ENCODE peak calls at places on chromosomes 13 and 19, in five cellular contexts. One of them, this sample, is unnamed. For H3K27me3 and H3K36me3, the result is how much of the 10 kb centered on the place peaks cover.

GRCh38 chr13:33285420-33286124 is at the start of gene STARD13:
- DNase-seq in IMR-90: peak
- DNase-seq in thoracic aorta: peak
- DNase-seq in cardiac muscle cell: peak
- DNase-seq in fibroblast of lung: peak
- DNase-seq in this sample: peak

GRCh38 chr19:16829822-16830289 is 658 bp downstream of the SIN3B start:
- DNase-seq in thoracic aorta: no peak
- DNase-seq in IMR-90: no peak
- DNase-seq in fibroblast of lung: no peak
- DNase-seq in cardiac muscle cell: no peak
- DNase-seq in this sample: no peak

GRCh38 chr19:39434123-39435076 is 1.3 kb downstream of the RPS16 start:
- DNase-seq in cardiac muscle cell: no peak
- DNase-seq in thoracic aorta: no peak
- DNase-seq in fibroblast of lung: no peak
- DNase-seq in IMR-90: no peak
- DNase-seq in this sample: no peak

GRCh38 chr13:27006519-27007161 is 165.0 kb downstream of the USP12 start:
- DNase-seq in cardiac muscle cell: peak
- DNase-seq in thoracic aorta: no peak
- DNase-seq in fibroblast of lung: peak
- DNase-seq in IMR-90: peak
- DNase-seq in this sample: peak

GRCh38 chr13:46059405-46059804 is 6.9 kb upstream of the ZC3H13 start:
- DNase-seq in IMR-90: no peak
- DNase-seq in thoracic aorta: no peak
- DNase-seq in fibroblast of lung: no peak
- DNase-seq in cardiac muscle cell: no peak
- DNase-seq in this sample: no peak

GRCh38 chr13:105908581-105908980 is 626.9 kb downstream of the EFNB2 start:
- DNase-seq in IMR-90: no peak
- DNase-seq in cardiac muscle cell: no peak
- DNase-seq in fibroblast of lung: peak
- DNase-seq in thoracic aorta: no peak
- DNase-seq in this sample: no peak

GRCh38 chr19:16892868-16893685 is 4.3 kb downstream of the F2RL3 start:
- DNase-seq in fibroblast of lung: no peak
- DNase-seq in IMR-90: no peak
- DNase-seq in thoracic aorta: no peak
- DNase-seq in cardiac muscle cell: no peak
- DNase-seq in this sample: no peak

GRCh38 chr19:48772503-48772953 is 17.2 kb downstream of the FGF21 start:
- DNase-seq in thoracic aorta: no peak
- DNase-seq in fibroblast of lung: no peak
- DNase-seq in IMR-90: no peak
- DNase-seq in cardiac muscle cell: no peak
- DNase-seq in this sample: no peak

GRCh38 chr19:55305491-55305890 is 19.6 kb downstream of the TMEM150B start:
- DNase-seq in fibroblast of lung: no peak
- DNase-seq in cardiac muscle cell: peak
- DNase-seq in thoracic aorta: no peak
- DNase-seq in IMR-90: no peak
- DNase-seq in this sample: peak

GRCh38 chr13:30037766-30038165 is 187.3 kb upstream of the UBL3 start:
- DNase-seq in IMR-90: peak
- DNase-seq in cardiac muscle cell: no peak
- DNase-seq in thoracic aorta: no peak
- DNase-seq in fibroblast of lung: peak
- DNase-seq in this sample: no peak

GRCh38 chr19:48681127-48681470 is 8.3 kb upstream of the NTN5 start:
- DNase-seq in cardiac muscle cell: no peak
- DNase-seq in thoracic aorta: no peak
- DNase-seq in fibroblast of lung: peak
- DNase-seq in IMR-90: peak
- DNase-seq in this sample: peak

GRCh38 chr19:33429891-33430673 is 56.6 kb downstream of the CEBPG start:
- DNase-seq in thoracic aorta: no peak
- DNase-seq in cardiac muscle cell: no peak
- DNase-seq in fibroblast of lung: no peak
- DNase-seq in IMR-90: no peak
- DNase-seq in this sample: peak

GRCh38 chr19:51529301-51529700 is 2.2 kb downstream of the SIGLEC6 start:
- DNase-seq in cardiac muscle cell: no peak
- DNase-seq in thoracic aorta: no peak
- DNase-seq in fibroblast of lung: no peak
- DNase-seq in IMR-90: no peak
- DNase-seq in this sample: no peak

GRCh38 chr13:94263038-94263437 is 216.4 kb downstream of the DCT start:
- DNase-seq in thoracic aorta: no peak
- DNase-seq in IMR-90: no peak
- DNase-seq in cardiac muscle cell: no peak
- DNase-seq in fibroblast of lung: no peak
- DNase-seq in this sample: no peak

GRCh38 chr13:43880451-43880850 is 747 bp downstream of the LACC1 start:
- DNase-seq in IMR-90: no peak
- DNase-seq in fibroblast of lung: no peak
- DNase-seq in cardiac muscle cell: no peak
- DNase-seq in thoracic aorta: no peak
- DNase-seq in this sample: no peak

GRCh38 chr19:56125806-56126590 is 4.9 kb upstream of the ZNF787 start:
- DNase-seq in cardiac muscle cell: peak
- DNase-seq in IMR-90: no peak
- DNase-seq in thoracic aorta: no peak
- DNase-seq in fibroblast of lung: no peak
- DNase-seq in this sample: no peak

GRCh38 chr13:106187501-106187900 is 348.0 kb downstream of the EFNB2 start:
- DNase-seq in cardiac muscle cell: no peak
- DNase-seq in IMR-90: no peak
- DNase-seq in fibroblast of lung: no peak
- DNase-seq in thoracic aorta: no peak
- DNase-seq in this sample: no peak

GRCh38 chr19:6271251-6271650 is 8.5 kb downstream of the MLLT1 start:
- DNase-seq in thoracic aorta: no peak
- DNase-seq in IMR-90: peak
- DNase-seq in fibroblast of lung: peak
- DNase-seq in cardiac muscle cell: peak
- DNase-seq in this sample: peak

GRCh38 chr13:79445968-79446645 is 34.8 kb upstream of the NDFIP2 start:
- DNase-seq in thoracic aorta: no peak
- DNase-seq in IMR-90: no peak
- DNase-seq in cardiac muscle cell: no peak
- DNase-seq in fibroblast of lung: no peak
- DNase-seq in this sample: peak

GRCh38 chr13:85093808-85094207 is 705.4 kb downstream of the SLITRK6 start:
- DNase-seq in IMR-90: no peak
- DNase-seq in cardiac muscle cell: no peak
- DNase-seq in fibroblast of lung: peak
- DNase-seq in thoracic aorta: no peak
- DNase-seq in this sample: no peak

GRCh38 chr13:64538711-64539110 is 2691.4 kb downstream of the PCDH9 start:
- DNase-seq in IMR-90: peak
- DNase-seq in cardiac muscle cell: no peak
- DNase-seq in thoracic aorta: no peak
- DNase-seq in fibroblast of lung: peak
- DNase-seq in this sample: no peak

GRCh38 chr13:109697936-109698335 is 88.4 kb downstream of the IRS2 start:
- DNase-seq in cardiac muscle cell: no peak
- DNase-seq in thoracic aorta: no peak
- DNase-seq in IMR-90: no peak
- DNase-seq in fibroblast of lung: no peak
- DNase-seq in this sample: no peak

GRCh38 chr13:109703250-109703649 is 83.1 kb downstream of the IRS2 start:
- DNase-seq in fibroblast of lung: no peak
- DNase-seq in cardiac muscle cell: no peak
- DNase-seq in thoracic aorta: no peak
- DNase-seq in IMR-90: no peak
- DNase-seq in this sample: no peak

GRCh38 chr13:109698779-109699178 is 87.6 kb downstream of the IRS2 start:
- DNase-seq in fibroblast of lung: peak
- DNase-seq in cardiac muscle cell: no peak
- DNase-seq in IMR-90: peak
- DNase-seq in thoracic aorta: no peak
- DNase-seq in this sample: no peak

GRCh38 chr13:109700176-109700575 is 86.2 kb downstream of the IRS2 start:
- DNase-seq in fibroblast of lung: peak
- DNase-seq in cardiac muscle cell: peak
- DNase-seq in IMR-90: peak
- DNase-seq in thoracic aorta: no peak
- DNase-seq in this sample: no peak

DNA sequence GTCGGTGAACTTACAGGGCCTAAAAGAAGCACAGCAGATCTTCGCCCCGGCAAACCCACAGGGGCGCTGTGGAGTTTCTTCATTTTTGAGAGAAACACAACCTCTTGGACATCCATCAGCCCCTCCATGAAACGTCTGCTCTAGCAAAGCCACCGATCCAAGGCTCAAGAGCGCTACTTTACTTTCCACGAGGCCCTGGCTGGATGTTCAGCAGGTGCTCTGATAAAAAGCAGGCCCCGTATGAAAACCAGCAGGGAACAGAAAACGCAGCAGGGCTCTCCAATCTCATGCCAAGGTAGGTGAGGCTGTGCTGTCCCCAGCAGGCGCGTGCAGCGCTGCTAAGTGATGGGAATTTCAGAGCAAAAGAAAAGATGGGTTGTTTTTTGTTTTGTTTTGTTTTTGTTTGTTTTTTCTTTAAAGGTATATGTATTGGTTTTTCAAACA is 86.7 kb downstream of the IRS2 start:
- DNase-seq in cardiac muscle cell: no peak
- DNase-seq in IMR-90: no peak
- DNase-seq in thoracic aorta: no peak
- DNase-seq in fibroblast of lung: no peak
- DNase-seq in this sample: peak
- H3K27me3 ChIP-seq in cardiac muscle cell: under half
- H3K27me3 ChIP-seq in IMR-90: under half
- H3K27me3 ChIP-seq in thoracic aorta: under half
- H3K27me3 ChIP-seq in fibroblast of lung: under half
- H3K27me3 ChIP-seq in this sample: under half

GRCh38 chr13:98453254-98453843 is 123.6 kb downstream of the STK24 start:
- DNase-seq in thoracic aorta: no peak
- DNase-seq in IMR-90: no peak
- DNase-seq in cardiac muscle cell: no peak
- DNase-seq in fibroblast of lung: no peak
- DNase-seq in this sample: no peak
- H3K36me3 ChIP-seq in thoracic aorta: under half
- H3K36me3 ChIP-seq in IMR-90: under half
- H3K36me3 ChIP-seq in cardiac muscle cell: under half
- H3K36me3 ChIP-seq in fibroblast of lung: under half
- H3K36me3 ChIP-seq in this sample: under half

GRCh38 chr19:45456500-45456815 is 11.3 kb upstream of the FOSB start:
- DNase-seq in IMR-90: no peak
- DNase-seq in fibroblast of lung: no peak
- DNase-seq in cardiac muscle cell: no peak
- DNase-seq in thoracic aorta: no peak
- DNase-seq in this sample: no peak
- H3K27me3 ChIP-seq in IMR-90: under half
- H3K27me3 ChIP-seq in fibroblast of lung: under half
- H3K27me3 ChIP-seq in cardiac muscle cell: under half
- H3K27me3 ChIP-seq in thoracic aorta: under half
- H3K27me3 ChIP-seq in this sample: under half

GRCh38 chr19:58278156-58279041 is at the start of gene ZNF8:
- DNase-seq in thoracic aorta: peak
- DNase-seq in IMR-90: peak
- DNase-seq in cardiac muscle cell: peak
- DNase-seq in fibroblast of lung: peak
- DNase-seq in this sample: peak

GRCh38 chr19:58279042-58279924 is 528 bp downstream of the ZNF8 start:
- DNase-seq in thoracic aorta: peak
- DNase-seq in cardiac muscle cell: peak
- DNase-seq in fibroblast of lung: peak
- DNase-seq in IMR-90: peak
- DNase-seq in this sample: peak

GRCh38 chr19:58277748-58278147 is 1.0 kb upstream of the ZNF8 start:
- DNase-seq in fibroblast of lung: no peak
- DNase-seq in IMR-90: no peak
- DNase-seq in cardiac muscle cell: no peak
- DNase-seq in thoracic aorta: no peak
- DNase-seq in this sample: no peak

GRCh38 chr19:58277197-58277596 is 1.6 kb upstream of the ZNF8 start:
- DNase-seq in thoracic aorta: no peak
- DNase-seq in IMR-90: no peak
- DNase-seq in cardiac muscle cell: no peak
- DNase-seq in fibroblast of lung: no peak
- DNase-seq in this sample: no peak

GRCh38 chr19:58279925-58280316 is 1.2 kb downstream of the ZNF8 start:
- DNase-seq in IMR-90: no peak
- DNase-seq in cardiac muscle cell: no peak
- DNase-seq in thoracic aorta: no peak
- DNase-seq in fibroblast of lung: no peak
- DNase-seq in this sample: no peak
- H3K36me3 ChIP-seq in IMR-90: under half
- H3K36me3 ChIP-seq in cardiac muscle cell: under half
- H3K36me3 ChIP-seq in thoracic aorta: under half
- H3K36me3 ChIP-seq in fibroblast of lung: under half
- H3K36me3 ChIP-seq in this sample: under half

DNA sequence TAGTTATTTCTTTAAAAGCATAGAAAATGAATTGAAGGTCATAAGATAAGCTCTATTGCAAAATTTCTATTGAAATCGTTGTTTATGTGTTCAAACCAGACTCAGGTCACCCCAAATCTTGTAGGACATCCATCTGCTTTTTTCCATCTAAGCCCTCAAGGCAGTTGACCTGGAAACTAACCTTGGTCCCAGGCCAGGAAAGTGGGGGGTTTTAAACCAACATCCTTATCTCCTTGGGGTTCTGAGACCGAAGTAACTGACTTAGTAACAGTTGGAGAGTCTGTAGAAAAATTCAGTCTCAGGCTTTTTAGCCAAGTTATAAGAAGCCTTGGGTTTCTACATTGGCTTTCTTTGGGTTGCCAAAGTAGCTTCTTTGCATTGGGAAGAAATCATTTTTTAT is 23.4 kb downstream of the ZNF507 start:
- DNase-seq in cardiac muscle cell: no peak
- DNase-seq in thoracic aorta: no peak
- DNase-seq in IMR-90: no peak
- DNase-seq in fibroblast of lung: no peak
- DNase-seq in this sample: no peak
- H3K27me3 ChIP-seq in cardiac muscle cell: under half
- H3K27me3 ChIP-seq in thoracic aorta: under half
- H3K27me3 ChIP-seq in IMR-90: under half
- H3K27me3 ChIP-seq in fibroblast of lung: under half
- H3K27me3 ChIP-seq in this sample: under half

This sample was measured in H7.